ENCODE peak calls at places on chromosomes 12 and 14, in seven cellular contexts. V is transverse colon, W is HepG2, I is sigmoid colon, L is K562, N is H1, P is SK-N-SH. C is an unnamed sample.

GRCh38 chr12:89547116-89547515 is 21.3 kb upstream of the POC1B start:
- DNase-seq in V (no peak), W (no peak), I (no peak), L (no peak), N (no peak), P (no peak), C (no peak)

GRCh38 chr12:107568718-107569117 is 116.9 kb upstream of the PWP1 start:
- DNase-seq in V (no peak), W (no peak), I (no peak), L (no peak), N (no peak), P (no peak), C (no peak)

GRCh38 chr12:6183689-6184441 is 16.3 kb upstream of the CD9 start:
- DNase-seq in V (peak; percentile 81), W (peak; percentile 68), I (peak; percentile 89), L (no peak), N (no peak), P (no peak), C (peak; percentile 46)

GRCh38 chr12:48022676-48023385 is 18.6 kb upstream of the COL2A1 start:
- DNase-seq in V (no peak), W (peak; percentile 44), I (no peak), L (no peak), N (no peak), P (no peak), C (peak; percentile 65)

GRCh38 chr12:31406345-31406744 is 80.4 kb upstream of the SINHCAF start:
- DNase-seq in V (no peak), W (no peak), I (no peak), L (no peak), N (no peak), P (no peak), C (no peak)

GRCh38 chr12:57545809-57546437 is 1.1 kb downstream of the DCTN2 start:
- DNase-seq in V (peak; percentile 30), W (peak; percentile 40), I (no peak), L (no peak), N (no peak), P (no peak), C (no peak)

GRCh38 chr14:26531894-26532293 is 65.9 kb downstream of the NOVA1 start:
- DNase-seq in V (no peak), W (peak; percentile 13), I (no peak), L (no peak), N (no peak), P (no peak), C (no peak)

GRCh38 chr12:113198286-113198685 is 12.8 kb downstream of the RITA1 start:
- DNase-seq in V (no peak), W (no peak), I (no peak), L (peak; percentile 15), N (no peak), P (no peak), C (no peak)

GRCh38 chr12:62660763-62661162 is 194.1 kb downstream of the MON2 start:
- DNase-seq in V (no peak), W (no peak), I (no peak), L (no peak), N (no peak), P (no peak), C (no peak)

GRCh38 chr14:31206536-31207286 is 882 bp downstream of the HECTD1 start:
- DNase-seq in V (peak; percentile 47), W (peak; percentile 50), I (peak; percentile 71), L (peak; percentile 12), N (no peak), P (peak; percentile 66), C (peak; percentile 50)

GRCh38 chr12:132393245-132393795 is 63.9 kb upstream of the GALNT9 start:
- DNase-seq in V (peak; percentile 2), W (peak; percentile 20), I (peak; percentile 48), L (peak; percentile 62), N (no peak), P (no peak), C (no peak)

GRCh38 chr12:109433618-109434017 is 43.5 kb downstream of the KCTD10 start:
- DNase-seq in V (no peak), W (no peak), I (no peak), L (peak; percentile 64), N (no peak), P (peak; percentile 37), C (no peak)

GRCh38 chr12:14190694-14191093 is 174.8 kb upstream of the ATF7IP start:
- DNase-seq in V (no peak), W (no peak), I (no peak), L (no peak), N (no peak), P (no peak), C (no peak)

GRCh38 chr14:73460691-73461127 is 2.4 kb upstream of the NUMB start:
- DNase-seq in V (no peak), W (no peak), I (no peak), L (no peak), N (no peak), P (no peak), C (no peak)

GRCh38 chr14:22231022-22231421 is 358.0 kb downstream of the DAD1 start:
- DNase-seq in V (no peak), W (no peak), I (no peak), L (no peak), N (no peak), P (no peak), C (no peak)

GRCh38 chr12:132522586-132523380 is 32.8 kb downstream of the FBRSL1 start:
- DNase-seq in V (no peak), W (no peak), I (no peak), L (no peak), N (no peak), P (no peak), C (no peak)

GRCh38 chr12:23952071-23952470 is 2.6 kb upstream of the SOX5 start:
- DNase-seq in V (no peak), W (no peak), I (no peak), L (no peak), N (no peak), P (no peak), C (no peak)

GRCh38 chr14:99745307-99745951 is 47.8 kb upstream of the EML1 start:
- DNase-seq in V (no peak), W (no peak), I (no peak), L (no peak), N (no peak), P (no peak), C (no peak)

GRCh38 chr14:77965919-77966435 is 166.1 kb downstream of the ADCK1 start:
- DNase-seq in V (no peak), W (peak; percentile 27), I (no peak), L (peak; percentile 20), N (peak; percentile 10), P (peak; percentile 80), C (peak; percentile 54)

GRCh38 chr14:57889245-57889644 is 23.4 kb upstream of the SLC35F4 start:
- DNase-seq in V (no peak), W (no peak), I (no peak), L (no peak), N (no peak), P (no peak), C (peak; percentile 65)

GRCh38 chr12:15883536-15883935 is 1.3 kb downstream of the STRAP start:
- DNase-seq in V (no peak), W (no peak), I (no peak), L (no peak), N (no peak), P (no peak), C (no peak)

GRCh38 chr12:6182279-6182898 is 17.8 kb upstream of the CD9 start:
- DNase-seq in V (peak; percentile 64), W (peak; percentile 75), I (peak; percentile 91), L (peak; percentile 16), N (no peak), P (peak; percentile 87), C (peak; percentile 59)

GRCh38 chr12:79409562-79409961 is 281.2 kb downstream of the PAWR start:
- DNase-seq in V (no peak), W (no peak), I (no peak), L (no peak), N (no peak), P (no peak), C (no peak)

GRCh38 chr12:6821271-6821673 is 349 bp upstream of the GPR162 start:
- DNase-seq in V (peak; percentile 60), W (no peak), I (peak; percentile 93), L (no peak), N (no peak), P (peak; percentile 82), C (peak; percentile 43)

GRCh38 chr12:109804820-109805761 is 28.1 kb downstream of the TRPV4 start:
- DNase-seq in V (peak; percentile 72), W (peak; percentile 45), I (peak; percentile 84), L (peak; percentile 90), N (peak; percentile 21), P (peak; percentile 89), C (peak; percentile 72)

GRCh38 chr12:10406725-10407124 is 2.8 kb downstream of the KLRC4 start:
- DNase-seq in V (no peak), W (no peak), I (peak; percentile 63), L (no peak), N (no peak), P (no peak), C (no peak)
- H3K4me3 ChIP-seq in V (no peak overlapping the region), W (no peak overlapping the region), I (no peak overlapping the region), L (no peak overlapping the region), N (no peak overlapping the region), P (no peak overlapping the region), C (peak overlapping the region; percentile 5)

GRCh38 chr12:116597886-116598285 is 38.7 kb downstream of the MAP1LC3B2 start:
- DNase-seq in V (no peak), W (no peak), I (no peak), L (no peak), N (no peak), P (no peak), C (no peak)

GRCh38 chr12:116601524-116601923 is 42.3 kb downstream of the MAP1LC3B2 start:
- DNase-seq in V (no peak), W (no peak), I (no peak), L (peak; percentile 31), N (no peak), P (no peak), C (no peak)

GRCh38 chr12:116600959-116601358 is 41.8 kb downstream of the MAP1LC3B2 start:
- DNase-seq in V (no peak), W (no peak), I (no peak), L (no peak), N (no peak), P (no peak), C (no peak)

GRCh38 chr12:116598341-116599284 is 39.4 kb downstream of the MAP1LC3B2 start:
- DNase-seq in V (no peak), W (no peak), I (no peak), L (peak; percentile 73), N (no peak), P (no peak), C (no peak)

GRCh38 chr12:116599285-116600122 is 40.3 kb downstream of the MAP1LC3B2 start:
- DNase-seq in V (peak; percentile 83), W (peak; percentile 22), I (peak; percentile 94), L (peak; percentile 89), N (no peak), P (peak; percentile 81), C (peak; percentile 82)
- TF ChIP-seq EP300 in V (peak; percentile 49), W (no peak), I (peak; percentile 79), L (no peak), N (no peak), P (no peak), C (no peak)

GRCh38 chr14:91980157-91980556 is 32.7 kb upstream of the FBLN5 start:
- DNase-seq in V (no peak), W (no peak), I (no peak), L (peak; percentile 11), N (no peak), P (no peak), C (no peak)
- TF ChIP-seq POLR2AphosphoS5 in V (no peak), W (no peak), I (peak; percentile 32), L (no peak), N (no peak), P (peak; percentile 68), C (no peak)

DNA sequence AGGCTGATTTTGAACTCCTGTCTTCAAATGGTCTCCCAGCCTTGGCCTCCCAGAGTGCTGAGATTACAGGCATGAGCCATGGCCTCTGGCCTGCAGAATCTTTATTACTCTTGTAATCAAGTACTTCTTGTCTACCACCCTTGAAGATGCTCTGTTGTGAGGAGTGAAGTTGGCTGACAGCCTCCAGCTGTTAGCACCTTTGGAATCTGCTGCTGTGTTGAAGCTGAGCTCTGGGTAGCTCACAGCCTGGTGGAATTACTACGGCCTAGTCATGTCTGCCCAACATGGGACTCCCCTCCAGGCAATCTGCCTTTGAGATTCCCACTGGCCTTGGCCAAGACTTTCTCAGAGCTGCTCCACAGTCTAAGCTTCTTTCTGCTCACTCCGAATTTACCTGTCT is 5.8 kb upstream of the C12orf75 start:
- DNase-seq in V (no peak), W (no peak), I (no peak), L (no peak), N (no peak), P (no peak), C (no peak)
- H3K4me3 ChIP-seq in V (no peak overlapping the region), W (no peak overlapping the region), I (no peak overlapping the region), L (no peak overlapping the region), N (no peak overlapping the region), P (no peak overlapping the region), C (no peak overlapping the region)

C was measured in stomach.